ENCODE peak calls at places on chromosomes 13 and 19, in eight cellular contexts. S is Peyer's patch, T is GM12865, P is mucosa of descending colon, K is fibroblast of lung, W is Caco-2, Z is ovary, J is cardiac fibroblast. D is an unnamed sample.

GRCh38 chr13:66926200-66926850 is 303.8 kb downstream of the PCDH9 start:
- DNase-seq in S (no peak), T (no peak), P (no peak), K (no peak), W (no peak), Z (no peak), J (no peak), D (no peak)

GRCh38 chr13:29434217-29434940 is 161.1 kb downstream of the SLC7A1 start:
- DNase-seq in S (no peak), T (peak), P (no peak), K (no peak), W (no peak), Z (no peak), J (no peak), D (no peak)

GRCh38 chr13:80463673-80464352 is 122.9 kb upstream of the SPRY2 start:
- DNase-seq in S (no peak), T (no peak), P (no peak), K (peak), W (no peak), Z (no peak), J (peak), D (no peak)

GRCh38 chr19:54203151-54203611 is 2.5 kb downstream of the RPS9 start:
- DNase-seq in S (no peak), T (no peak), P (no peak), K (peak), W (no peak), Z (no peak), J (peak), D (no peak)

GRCh38 chr13:39855236-39855635 is 199.8 kb downstream of the COG6 start:
- DNase-seq in S (no peak), T (no peak), P (no peak), K (no peak), W (no peak), Z (no peak), J (peak), D (no peak)

GRCh38 chr19:1130801-1131717 is 27.3 kb downstream of the GPX4 start:
- DNase-seq in S (peak), T (peak), P (peak), K (no peak), W (no peak), Z (no peak), J (no peak), D (no peak)

GRCh38 chr13:111429064-111429558 is 108.7 kb downstream of the TEX29 start:
- DNase-seq in S (no peak), T (peak), P (no peak), K (peak), W (peak), Z (no peak), J (peak), D (peak)

GRCh38 chr19:32363632-32364031 is 18.2 kb downstream of the ZNF507 start:
- DNase-seq in S (no peak), T (no peak), P (no peak), K (no peak), W (no peak), Z (no peak), J (no peak), D (no peak)

GRCh38 chr19:11578342-11579142 is 1.1 kb upstream of the ACP5 start:
- DNase-seq in S (peak), T (peak), P (peak), K (peak), W (no peak), Z (peak), J (peak), D (no peak)

GRCh38 chr13:98541701-98542203 is 35.2 kb downstream of the STK24 start:
- DNase-seq in S (no peak), T (no peak), P (no peak), K (no peak), W (no peak), Z (no peak), J (no peak), D (no peak)

GRCh38 chr13:111361046-111361872 is 40.8 kb downstream of the TEX29 start:
- DNase-seq in S (no peak), T (no peak), P (no peak), K (no peak), W (no peak), Z (no peak), J (no peak), D (no peak)

GRCh38 chr19:45195764-45196163 is 17.2 kb downstream of the BLOC1S3 start:
- DNase-seq in S (no peak), T (no peak), P (no peak), K (no peak), W (no peak), Z (no peak), J (no peak), D (peak)

GRCh38 chr19:33402421-33403220 is 29.1 kb downstream of the CEBPG start:
- DNase-seq in S (no peak), T (no peak), P (peak), K (no peak), W (peak), Z (peak), J (no peak), D (no peak)

GRCh38 chr19:33868821-33869412 is 72.2 kb downstream of the KCTD15 start:
- DNase-seq in S (no peak), T (no peak), P (peak), K (peak), W (peak), Z (peak), J (peak), D (no peak)

GRCh38 chr13:58804832-58805231 is 1173.3 kb downstream of the PCDH17 start:
- DNase-seq in S (no peak), T (no peak), P (no peak), K (no peak), W (no peak), Z (no peak), J (no peak), D (no peak)

GRCh38 chr19:958967-959685 is 25.0 kb upstream of the WDR18 start:
- DNase-seq in S (no peak), T (no peak), P (no peak), K (peak), W (no peak), Z (no peak), J (no peak), D (no peak)

GRCh38 chr19:35869327-35870123 is 1.2 kb downstream of the APLP1 start:
- DNase-seq in S (peak), T (peak), P (peak), K (peak), W (peak), Z (peak), J (peak), D (peak)

GRCh38 chr13:66407159-66407558 is 823.0 kb downstream of the PCDH9 start:
- DNase-seq in S (no peak), T (no peak), P (no peak), K (no peak), W (no peak), Z (no peak), J (no peak), D (no peak)

GRCh38 chr19:17656970-17657369 is 31.2 kb downstream of the UNC13A start:
- DNase-seq in S (no peak), T (no peak), P (no peak), K (no peak), W (no peak), Z (no peak), J (no peak), D (no peak)

GRCh38 chr19:39506598-39506943 is 7.8 kb downstream of the DLL3 start:
- DNase-seq in S (no peak), T (no peak), P (no peak), K (no peak), W (no peak), Z (no peak), J (no peak), D (no peak)

GRCh38 chr19:5993516-5994406 is 15.8 kb upstream of the RANBP3 start:
- DNase-seq in S (no peak), T (no peak), P (no peak), K (peak), W (no peak), Z (no peak), J (peak), D (no peak)

GRCh38 chr13:48571121-48571901 is 38.4 kb upstream of the RCBTB2 start:
- DNase-seq in S (no peak), T (no peak), P (no peak), K (peak), W (no peak), Z (peak), J (peak), D (peak)

GRCh38 chr13:112637017-112637801 is 49.3 kb upstream of the TUBGCP3 start:
- DNase-seq in S (no peak), T (no peak), P (no peak), K (no peak), W (no peak), Z (no peak), J (no peak), D (no peak)

GRCh38 chr19:35063940-35064818 is 22.7 kb downstream of the HPN start:
- DNase-seq in S (no peak), T (no peak), P (no peak), K (peak), W (no peak), Z (no peak), J (peak), D (peak)

GRCh38 chr19:29587518-29587986 is 18.5 kb upstream of the POP4 start:
- DNase-seq in S (peak), T (peak), P (no peak), K (no peak), W (no peak), Z (no peak), J (no peak), D (peak)

GRCh38 chr19:10797541-10798256 is 38.3 kb downstream of the TMED1 start:
- DNase-seq in S (peak), T (peak), P (no peak), K (no peak), W (no peak), Z (no peak), J (peak), D (no peak)

GRCh38 chr13:43664700-43665191 is 122.0 kb downstream of the ENOX1 start:
- DNase-seq in S (no peak), T (peak), P (peak), K (peak), W (peak), Z (peak), J (peak), D (peak)

GRCh38 chr13:57557979-57558529 is 73.5 kb upstream of the PCDH17 start:
- DNase-seq in S (no peak), T (no peak), P (no peak), K (peak), W (no peak), Z (no peak), J (no peak), D (no peak)
- TF ChIP-seq CTCF in S (no peak), T (peak), P (no peak), K (no peak), W (no peak), Z (no peak), J (no peak), D (no peak)

DNA sequence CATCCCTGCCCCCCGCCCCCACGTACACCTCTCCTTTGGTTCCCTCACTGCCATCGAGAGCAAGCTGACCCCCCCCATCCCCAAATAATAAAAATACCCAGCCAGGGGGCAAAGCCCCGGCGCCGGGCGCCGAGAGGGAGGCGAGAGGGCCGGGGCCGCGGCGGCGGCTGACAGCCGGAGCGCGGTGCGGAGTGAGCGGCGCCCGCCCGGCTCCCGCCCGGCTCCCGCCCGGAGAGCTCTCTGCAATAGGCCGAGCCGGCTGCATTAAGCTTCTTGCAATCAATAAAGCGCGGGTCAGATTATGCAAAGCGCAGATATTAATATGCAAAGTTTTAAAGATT is 40.9 kb downstream of the DEDD2 start:
- DNase-seq in S (no peak), T (no peak), P (no peak), K (no peak), W (no peak), Z (no peak), J (no peak), D (no peak)
- H3K4me3 ChIP-seq in S (peak), T (no peak), P (no peak), K (peak), W (peak), Z (peak), J (peak), D (peak)

DNA sequence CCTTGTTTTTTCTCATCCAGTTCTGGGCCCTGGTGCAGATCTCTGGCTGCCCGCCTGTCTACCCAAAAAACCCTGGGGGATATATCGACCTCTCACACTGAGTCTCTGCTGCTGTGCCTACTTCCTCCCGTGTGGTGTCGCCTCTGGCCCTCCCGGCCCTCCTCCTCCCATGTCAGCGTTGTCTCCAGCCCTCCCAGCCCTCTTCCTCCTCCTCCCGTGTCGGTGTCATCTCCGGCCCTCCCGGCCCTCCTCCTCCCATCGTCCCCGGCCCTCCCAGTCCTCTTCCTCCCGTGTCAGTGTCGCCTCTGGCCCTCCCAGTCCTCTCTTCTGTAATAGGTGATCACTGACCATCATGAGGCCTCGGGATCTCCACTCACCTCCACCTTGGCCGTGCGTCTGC is 81.8 kb downstream of the GPR12 start:
- DNase-seq in S (no peak), T (no peak), P (no peak), K (no peak), W (no peak), Z (no peak), J (no peak), D (no peak)
- TF ChIP-seq CTCF in S (no peak), T (no peak), P (no peak), K (no peak), W (peak), Z (no peak), J (no peak), D (no peak)

DNA sequence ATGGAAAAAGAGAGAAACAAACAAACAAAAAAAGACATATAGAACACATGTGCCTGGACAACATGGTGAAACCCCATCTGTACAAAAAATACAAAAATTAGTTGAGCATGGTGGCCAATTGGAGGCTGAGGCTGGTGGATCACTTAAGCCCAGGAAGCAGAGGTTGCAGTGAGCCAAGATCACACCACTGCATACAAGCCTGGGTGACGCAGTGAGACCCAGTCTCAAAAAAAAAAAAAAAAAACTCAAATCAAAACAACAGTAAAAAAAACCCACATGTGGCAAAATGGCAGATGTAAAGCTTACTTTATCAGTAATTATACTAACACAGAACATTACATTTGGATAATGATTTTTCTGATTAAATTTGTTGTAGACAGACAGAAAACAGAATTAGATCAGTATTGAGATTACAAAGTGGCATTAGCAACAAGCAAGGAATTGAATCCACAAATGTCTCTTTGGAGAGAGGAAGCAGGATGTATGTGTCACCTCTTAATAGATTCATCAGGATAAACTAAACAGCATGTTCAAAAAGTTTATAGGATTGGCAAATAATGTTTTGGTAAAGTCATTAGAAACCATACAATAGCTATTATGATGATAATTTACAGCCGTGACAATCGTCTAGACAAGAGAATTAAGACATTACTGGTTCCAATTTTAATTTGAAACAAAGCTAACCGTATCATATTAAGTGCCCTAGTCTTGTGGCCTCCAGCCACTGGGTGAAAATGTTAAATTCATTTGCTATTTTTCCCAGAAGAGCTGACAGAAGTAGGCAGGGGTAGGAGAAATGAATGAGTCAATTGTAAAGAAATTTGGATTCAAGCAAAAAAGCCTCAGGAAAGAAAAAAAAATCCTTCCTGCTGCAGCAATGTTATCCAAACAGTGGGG is 206.0 kb downstream of the FGF14 start:
- DNase-seq in S (no peak), T (no peak), P (no peak), K (peak), W (no peak), Z (no peak), J (peak), D (peak)
- H3K4me3 ChIP-seq in S (no peak), T (no peak), P (no peak), K (no peak), W (no peak), Z (no peak), J (no peak), D (no peak)

DNA sequence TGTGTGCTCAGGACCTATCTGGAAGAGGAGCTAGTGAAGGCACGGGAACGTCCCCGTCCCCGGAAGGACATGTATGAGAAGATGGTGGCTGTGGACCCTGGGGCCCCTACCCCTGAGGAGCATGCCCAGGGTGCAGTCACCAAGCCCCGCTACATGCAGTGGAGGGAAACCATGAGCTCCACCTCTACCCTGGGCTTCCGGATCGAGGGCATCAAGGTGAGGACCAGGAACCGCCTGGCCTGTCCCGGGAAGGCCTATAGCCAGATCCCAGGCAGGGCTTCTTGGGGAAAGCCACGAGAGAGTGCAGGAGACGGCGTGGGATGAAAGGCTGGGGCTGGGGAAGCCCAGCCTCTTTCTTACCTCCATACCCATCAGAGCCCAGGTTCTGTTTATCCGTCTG is 16.2 kb downstream of the ITPKC start:
- DNase-seq in S (no peak), T (no peak), P (no peak), K (no peak), W (no peak), Z (no peak), J (no peak), D (no peak)
- TF ChIP-seq CTCF in S (no peak), T (no peak), P (no peak), K (no peak), W (no peak), Z (no peak), J (no peak), D (no peak)

GRCh38 chr19:38245826-38246498 is 10.2 kb downstream of the PPP1R14A start:
- DNase-seq in S (no peak), T (peak), P (no peak), K (no peak), W (no peak), Z (peak), J (peak), D (no peak)

GRCh38 chr19:38239816-38240215 is 15.8 kb upstream of the DPF1 start:
- DNase-seq in S (no peak), T (no peak), P (no peak), K (no peak), W (no peak), Z (no peak), J (no peak), D (no peak)

GRCh38 chr19:38247126-38247525 is 9.0 kb downstream of the PPP1R14A start:
- DNase-seq in S (no peak), T (no peak), P (no peak), K (no peak), W (no peak), Z (no peak), J (peak), D (no peak)

GRCh38 chr19:38247734-38248268 is 8.4 kb downstream of the PPP1R14A start:
- DNase-seq in S (no peak), T (no peak), P (no peak), K (no peak), W (no peak), Z (no peak), J (peak), D (no peak)

DNA sequence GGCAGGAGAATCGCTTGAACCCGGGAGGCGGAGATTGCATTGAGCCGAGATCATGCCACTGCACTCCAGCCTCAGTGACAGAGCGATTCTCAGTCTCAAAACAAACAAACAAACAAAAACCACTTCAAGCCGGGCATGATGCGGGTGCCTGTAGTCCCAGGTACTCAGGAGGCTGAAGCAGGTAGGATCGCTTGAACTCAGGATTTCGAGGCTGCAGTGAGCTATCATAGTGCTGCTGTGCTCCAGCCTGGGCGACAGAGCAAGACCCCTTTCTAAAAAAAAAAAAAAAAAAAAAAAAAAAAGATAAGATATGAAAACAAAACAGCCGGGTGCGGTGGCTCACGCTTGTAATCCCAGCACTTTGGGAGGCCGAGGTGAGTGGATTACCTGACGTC is 12.9 kb downstream of the PPP1R14A start:
- DNase-seq in S (no peak), T (no peak), P (no peak), K (no peak), W (no peak), Z (no peak), J (no peak), D (no peak)
- H3K4me3 ChIP-seq in S (no peak), T (no peak), P (no peak), K (no peak), W (no peak), Z (no peak), J (no peak), D (peak)

GRCh38 chr13:92896842-92897241 is 329.8 kb upstream of the GPC6 start:
- DNase-seq in S (no peak), T (peak), P (no peak), K (peak), W (peak), Z (no peak), J (peak), D (no peak)
- TF ChIP-seq CTCF in S (no peak), T (peak), P (no peak), K (no peak), W (peak), Z (no peak), J (no peak), D (no peak)

DNA sequence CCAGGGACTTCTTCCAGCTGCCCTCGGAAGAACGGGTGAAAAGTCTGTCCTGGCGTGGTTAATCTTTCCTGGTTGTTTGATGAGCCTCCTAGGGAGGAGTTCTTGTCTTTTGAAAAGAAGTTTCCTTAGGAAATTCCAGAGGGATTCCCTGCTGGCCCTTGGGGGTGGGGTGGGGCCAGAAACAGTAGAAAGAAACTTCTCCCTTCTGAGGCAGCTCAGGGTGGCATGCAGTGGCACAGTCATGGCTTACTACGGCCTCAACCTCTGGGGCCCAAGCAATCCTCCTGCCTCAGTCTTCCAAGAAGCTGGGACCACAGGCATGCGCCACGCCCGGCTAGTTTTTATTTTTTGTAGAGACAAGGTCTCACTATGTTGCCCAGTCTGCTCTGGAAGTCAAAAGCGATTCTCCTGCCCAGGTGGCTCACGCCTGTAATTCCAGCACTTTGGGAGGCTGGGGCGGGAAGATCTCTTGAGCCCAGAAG is 1.5 kb downstream of the ZNF101 start:
- DNase-seq in S (no peak), T (no peak), P (peak), K (no peak), W (no peak), Z (no peak), J (no peak), D (no peak)
- H3K4me3 ChIP-seq in S (peak), T (peak), P (no peak), K (no peak), W (peak), Z (no peak), J (no peak), D (peak)